ENCODE peak calls at places on chromosomes 3 and 15, in five cellular contexts. E is H9, H is mesenchymal stem cell, C is H1, Q is trophoblast cell. G is an unnamed sample.

GRCh38 chr15:82969353-82969752 is 16.7 kb upstream of the RAMAC start:
- DNase-seq in Q (no peak), E (no peak), H (no peak), C (no peak), G (no peak)

GRCh38 chr15:37059051-37059450 is 41.3 kb downstream of the MEIS2 start:
- DNase-seq in Q (peak), H (peak), C (no peak), E (no peak), G (no peak)

GRCh38 chr15:82231842-82232241 is 30.7 kb downstream of the EFL1 start:
- DNase-seq in Q (no peak), C (no peak), H (no peak), E (no peak), G (no peak)

GRCh38 chr15:42544858-42545629 is 3.5 kb downstream of the LRRC57 start:
- DNase-seq in E (no peak), Q (no peak), C (no peak), H (peak), G (no peak)

GRCh38 chr3:151804267-151804666 is 9.6 kb upstream of the AADAC start:
- DNase-seq in Q (no peak), E (no peak), H (no peak), C (no peak), G (no peak)

GRCh38 chr15:72342385-72342784 is 22.4 kb upstream of the CELF6 start:
- DNase-seq in E (peak), Q (peak), C (peak), H (peak), G (no peak)

GRCh38 chr3:140505876-140506275 is 172.0 kb upstream of the TRIM42 start:
- DNase-seq in Q (no peak), C (no peak), H (no peak), E (no peak), G (no peak)

GRCh38 chr3:193546129-193546528 is 8.6 kb downstream of the ATP13A4 start:
- DNase-seq in C (no peak), Q (no peak), E (no peak), H (no peak), G (no peak)

GRCh38 chr3:122609798-122610559 is 32.5 kb downstream of the PARP15 start:
- DNase-seq in H (peak), E (no peak), Q (no peak), C (no peak), G (no peak)

GRCh38 chr3:46812237-46812791 is 50.9 kb downstream of the MYL3 start:
- DNase-seq in Q (peak), E (peak), C (peak), H (peak), G (peak)

GRCh38 chr15:68610825-68611224 is 32.0 kb downstream of the CORO2B start:
- DNase-seq in C (no peak), E (no peak), H (peak), Q (no peak), G (no peak)

GRCh38 chr3:127600749-127601456 is 2.7 kb downstream of the MCM2 start:
- DNase-seq in E (no peak), Q (no peak), C (no peak), H (no peak), G (no peak)

GRCh38 chr3:195558602-195559001 is 15.5 kb upstream of the PPP1R2 start:
- DNase-seq in E (no peak), C (no peak), H (no peak), Q (no peak), G (no peak)

GRCh38 chr3:144085964-144086363 is 114.3 kb downstream of the DIPK2A start:
- DNase-seq in C (no peak), E (no peak), H (peak), Q (no peak), G (no peak)

GRCh38 chr3:62368705-62369475 is 4.5 kb downstream of the FEZF2 start:
- DNase-seq in H (no peak), C (peak), Q (no peak), E (peak), G (no peak)

GRCh38 chr3:117628896-117629295 is 919.3 kb downstream of the TUSC7 start:
- DNase-seq in C (no peak), H (peak), Q (no peak), E (no peak), G (no peak)

GRCh38 chr15:56383011-56383410 is 17.8 kb downstream of the TEX9 start:
- DNase-seq in Q (no peak), E (no peak), C (no peak), H (no peak), G (no peak)

GRCh38 chr15:40441736-40442531 is 1.2 kb downstream of the BAHD1 start:
- DNase-seq in Q (no peak), H (no peak), E (no peak), C (no peak), G (no peak)

GRCh38 chr3:24201301-24201700 is 256.2 kb downstream of the NR1D2 start:
- DNase-seq in E (no peak), H (no peak), C (no peak), Q (no peak), G (no peak)

GRCh38 chr3:40858364-40859115 is 333.8 kb downstream of the ZNF621 start:
- DNase-seq in Q (no peak), H (no peak), E (no peak), C (no peak), G (no peak)
- H3K27ac ChIP-seq in Q (no peak), H (no peak), E (no peak), C (no peak), G (no peak)

GRCh38 chr15:70748281-70748747 is 15.0 kb downstream of the UACA start:
- DNase-seq in Q (no peak), C (no peak), E (no peak), H (no peak), G (no peak)
- H2BK12ac ChIP-seq in Q (no peak), C (no peak), E (no peak), H (no peak), G (no peak)

DNA sequence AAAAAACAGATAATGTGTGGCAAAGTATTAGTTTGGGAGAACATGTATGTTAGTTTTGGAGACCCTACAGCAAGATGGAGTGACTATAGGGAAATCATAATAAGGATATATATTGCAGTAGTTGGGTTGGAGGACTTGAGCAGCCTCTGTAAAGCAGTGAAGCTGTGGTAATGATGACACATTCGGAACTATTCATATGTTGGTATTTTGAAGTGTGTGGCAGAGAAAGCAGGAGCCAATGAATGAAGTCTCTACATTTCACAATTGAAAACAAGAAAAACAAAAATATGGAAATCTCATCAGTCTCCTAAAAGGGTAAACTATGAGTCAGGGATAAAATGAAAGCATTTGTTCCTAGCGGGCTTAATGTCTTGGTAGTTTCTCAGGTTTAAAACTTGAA is 645.9 kb downstream of the OTOL1 start:
- DNase-seq in C (no peak), Q (no peak), E (no peak), H (peak), G (no peak)
- H2BK5ac ChIP-seq in C (no peak), Q (no peak), E (no peak), H (no peak), G (no peak)

GRCh38 chr3:141651405-141651804 is 86.7 kb upstream of the RNF7 start:
- DNase-seq in H (no peak), C (no peak), E (no peak), Q (no peak), G (no peak)

GRCh38 chr3:141648055-141648910 is 89.8 kb upstream of the RNF7 start:
- DNase-seq in H (no peak), C (no peak), E (no peak), Q (no peak), G (no peak)

GRCh38 chr3:141647562-141647915 is 90.6 kb upstream of the RNF7 start:
- DNase-seq in C (no peak), Q (no peak), H (no peak), E (no peak), G (no peak)

GRCh38 chr3:141650783-141651182 is 87.3 kb upstream of the RNF7 start:
- DNase-seq in Q (no peak), C (no peak), H (no peak), E (no peak), G (no peak)

DNA sequence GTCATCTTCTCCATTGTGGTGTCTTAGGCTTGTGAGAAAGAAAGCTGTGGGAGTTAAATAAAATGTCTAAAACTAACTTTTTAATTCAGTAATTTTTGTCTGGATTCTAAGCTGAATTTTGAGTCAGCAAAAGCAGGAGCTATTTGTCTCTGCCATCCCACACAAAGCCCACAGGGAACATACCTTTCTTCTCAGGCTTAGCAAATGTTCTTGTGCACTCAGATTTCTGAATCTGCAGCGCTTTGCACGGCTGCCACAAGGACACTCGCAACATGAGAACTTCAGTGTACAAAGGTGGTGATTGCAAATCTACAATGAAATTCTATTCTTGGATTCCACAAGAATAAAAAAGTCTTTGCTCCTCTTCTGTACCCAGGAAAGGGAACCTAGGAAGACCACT is 88.2 kb upstream of the RNF7 start:
- DNase-seq in C (no peak), H (no peak), E (no peak), Q (no peak), G (no peak)
- H3K27ac ChIP-seq in C (no peak), H (no peak), E (no peak), Q (no peak), G (no peak)

DNA sequence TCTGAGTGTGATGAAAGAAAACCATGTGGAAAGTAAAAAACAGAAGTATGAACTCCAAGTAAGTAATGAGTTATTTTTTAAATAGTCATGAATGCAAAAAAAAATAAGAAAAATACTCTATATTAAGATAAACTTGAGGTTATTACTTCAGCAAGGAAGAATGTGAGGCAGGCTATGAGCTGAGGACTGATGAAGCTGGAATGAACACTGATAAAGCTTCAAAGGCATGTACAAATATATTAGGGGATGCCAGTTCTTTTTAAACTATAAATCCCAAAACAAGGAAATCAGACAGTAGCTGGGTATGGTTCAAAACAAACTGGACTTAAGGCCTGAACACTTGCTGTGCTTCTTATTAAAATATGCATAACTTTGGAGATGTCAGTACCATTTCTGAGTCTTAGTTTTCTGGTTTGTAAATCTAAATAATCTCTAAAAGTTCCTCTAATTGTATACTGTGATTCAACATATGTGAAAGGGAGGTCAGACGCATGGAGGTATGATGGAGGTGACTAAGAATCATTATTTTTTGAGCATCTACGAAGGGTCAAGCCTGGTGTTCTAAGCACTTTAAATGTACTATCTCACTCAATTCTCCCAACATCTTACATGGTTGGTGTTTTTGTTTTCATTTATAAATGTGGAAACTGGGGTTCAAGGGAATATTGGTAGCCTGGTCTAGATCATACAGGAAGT is 59.7 kb downstream of the COL6A6 start:
- DNase-seq in Q (no peak), H (no peak), E (no peak), C (no peak), G (no peak)
- H2BK12ac ChIP-seq in Q (no peak), H (no peak), E (no peak), C (no peak), G (no peak)

DNA sequence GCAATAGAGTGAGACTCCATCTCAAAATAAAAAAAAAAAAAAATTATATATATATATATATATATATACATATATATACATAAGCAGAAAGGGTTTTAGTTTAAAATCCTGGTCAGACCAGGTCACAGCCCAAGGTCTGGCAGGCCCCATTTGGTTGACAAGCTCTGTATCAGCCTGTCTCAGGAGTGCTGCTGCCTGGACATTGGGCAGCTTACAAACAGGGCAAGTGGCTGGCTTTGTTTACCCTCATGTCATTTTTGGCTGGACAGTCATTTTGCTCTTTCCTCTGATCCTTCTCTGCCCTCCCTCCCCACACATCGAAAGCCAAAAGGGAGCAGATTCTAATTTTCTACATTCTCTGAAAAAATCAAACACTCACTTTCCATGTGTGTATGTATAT is 26.7 kb upstream of the KLHL6 start:
- DNase-seq in E (no peak), H (no peak), C (no peak), Q (no peak), G (no peak)
- H2BK5ac ChIP-seq in E (no peak), H (no peak), C (no peak), Q (no peak), G (no peak)

DNA sequence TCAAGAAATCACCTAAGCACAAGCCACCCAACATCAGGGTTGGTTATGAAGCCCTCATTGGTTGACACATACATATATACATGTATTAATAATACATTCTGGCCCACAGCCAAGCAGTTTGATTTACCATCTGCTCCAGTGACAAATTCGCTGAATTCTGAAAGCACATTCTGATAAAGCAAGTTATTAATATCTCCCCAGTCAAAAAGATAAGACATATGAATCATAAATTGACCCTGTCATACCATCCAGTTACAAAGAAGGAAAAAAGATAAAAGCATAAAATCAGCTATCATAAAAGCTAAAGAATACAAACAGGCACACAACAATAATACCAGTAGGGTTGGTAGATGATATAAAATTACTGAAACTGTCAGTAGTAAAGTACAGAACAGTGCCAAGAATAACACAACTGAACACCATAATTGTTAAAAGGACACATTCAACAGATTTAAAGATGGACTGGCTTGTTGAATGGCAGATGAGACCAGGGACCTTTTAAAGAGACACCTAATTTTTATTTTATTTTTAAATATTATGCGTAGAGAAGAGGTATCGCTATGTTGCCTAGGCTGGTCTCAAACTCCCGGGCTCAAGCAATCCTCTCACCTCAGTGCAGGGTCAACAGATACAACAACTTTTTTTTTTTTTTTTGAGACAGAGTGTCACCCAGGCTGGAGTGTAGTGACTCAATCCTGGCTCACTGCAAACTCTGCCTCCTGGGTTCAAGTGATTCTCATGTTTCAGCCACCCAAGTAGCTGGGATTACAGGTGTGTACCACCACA is 7.7 kb downstream of the SNX4 start:
- DNase-seq in Q (peak), E (no peak), C (no peak), H (peak), G (no peak)
- H3K27ac ChIP-seq in Q (no peak), E (no peak), C (no peak), H (no peak), G (no peak)

DNA sequence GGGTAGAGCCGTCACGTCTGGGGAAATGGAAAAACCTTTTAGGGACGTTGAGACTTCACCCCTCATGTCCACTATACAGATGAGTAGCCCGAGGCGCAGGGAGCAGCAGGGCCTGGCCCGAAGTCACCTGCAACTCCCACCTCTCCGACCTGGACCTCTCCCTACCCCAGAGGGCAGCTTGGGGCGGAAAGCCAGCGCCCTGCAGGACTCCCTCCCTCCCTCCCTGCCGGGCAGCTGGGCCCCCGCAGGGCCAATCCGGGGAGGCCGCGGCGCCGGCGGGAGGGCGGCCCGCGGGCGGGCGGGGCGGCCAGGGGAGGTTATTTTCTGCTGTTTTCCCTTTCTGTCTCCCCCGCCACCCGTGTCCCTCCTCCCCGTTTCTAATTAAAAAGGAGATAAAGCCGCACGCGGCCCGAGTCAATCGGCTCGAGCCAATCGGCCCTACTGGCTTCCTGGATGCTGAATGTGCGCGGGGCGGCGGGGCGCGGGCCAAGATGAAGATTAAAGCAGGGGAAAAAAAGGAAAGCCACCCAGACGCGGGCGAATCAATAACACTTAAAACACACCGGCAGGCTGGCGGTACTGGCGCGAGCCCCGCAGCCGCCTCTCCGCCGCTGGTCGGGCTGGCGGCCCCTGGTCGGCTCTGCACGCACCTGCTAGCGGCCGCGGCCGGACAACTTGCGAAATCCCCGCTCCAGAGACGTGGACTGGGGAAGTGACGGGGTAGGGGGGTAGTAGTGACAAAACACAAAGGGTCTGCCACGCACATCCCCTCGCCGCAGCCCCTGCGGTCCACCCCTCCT is 1.8 kb downstream of the WNT7A start:
- DNase-seq in C (no peak), Q (peak), E (no peak), H (no peak), G (peak)
- H2BK12ac ChIP-seq in C (no peak), Q (no peak), E (no peak), H (no peak), G (no peak)

G was measured in neuronal stem cell.